ENCODE peak calls at places on chromosomes 5 and 9, in four cellular contexts. One of them, this sample, is unnamed.

GRCh38 chr5:13574634-13575033 is 369.9 kb downstream of the DNAH5 start:
- DNase-seq in endodermal cell: no peak
- DNase-seq in CD8-positive, alpha-beta T cell: no peak
- DNase-seq in AG04450: no peak
- DNase-seq in this sample: no peak

GRCh38 chr9:101479337-101480045 is 43.9 kb upstream of the ALDOB start:
- DNase-seq in CD8-positive, alpha-beta T cell: no peak
- DNase-seq in AG04450: no peak
- DNase-seq in endodermal cell: no peak
- DNase-seq in this sample: no peak

GRCh38 chr9:124045076-124045829 is 33.7 kb downstream of the LHX2 start:
- DNase-seq in AG04450: no peak
- DNase-seq in CD8-positive, alpha-beta T cell: no peak
- DNase-seq in endodermal cell: peak; percentile 75
- DNase-seq in this sample: peak; percentile 78

GRCh38 chr9:21324040-21324439 is 11.2 kb downstream of the KLHL9 start:
- DNase-seq in AG04450: no peak
- DNase-seq in CD8-positive, alpha-beta T cell: no peak
- DNase-seq in endodermal cell: no peak
- DNase-seq in this sample: no peak

GRCh38 chr9:129630967-129631672 is 5.2 kb downstream of the NTMT1 start:
- DNase-seq in endodermal cell: no peak
- DNase-seq in CD8-positive, alpha-beta T cell: no peak
- DNase-seq in AG04450: no peak
- DNase-seq in this sample: peak; percentile 61

GRCh38 chr5:94847019-94847418 is 228.6 kb downstream of the SLF1 start:
- DNase-seq in endodermal cell: no peak
- DNase-seq in CD8-positive, alpha-beta T cell: no peak
- DNase-seq in AG04450: no peak
- DNase-seq in this sample: no peak

GRCh38 chr5:6686916-6687409 is 26.3 kb upstream of the TENT4A start:
- DNase-seq in CD8-positive, alpha-beta T cell: no peak
- DNase-seq in endodermal cell: peak; percentile 86
- DNase-seq in AG04450: no peak
- DNase-seq in this sample: no peak

GRCh38 chr5:52693279-52693678 is 94.4 kb upstream of the ITGA1 start:
- DNase-seq in AG04450: no peak
- DNase-seq in endodermal cell: peak; percentile 69
- DNase-seq in CD8-positive, alpha-beta T cell: no peak
- DNase-seq in this sample: peak; percentile 54

GRCh38 chr5:58582004-58582403 is 871 bp upstream of the RAB3C start:
- DNase-seq in endodermal cell: peak; percentile 78
- DNase-seq in CD8-positive, alpha-beta T cell: no peak
- DNase-seq in AG04450: no peak
- DNase-seq in this sample: no peak

GRCh38 chr5:36459191-36460135 is 146.9 kb upstream of the SLC1A3 start:
- DNase-seq in CD8-positive, alpha-beta T cell: no peak
- DNase-seq in endodermal cell: peak; percentile 68
- DNase-seq in AG04450: no peak
- DNase-seq in this sample: no peak

GRCh38 chr9:2815661-2816060 is 28.2 kb downstream of the PUM3 start:
- DNase-seq in CD8-positive, alpha-beta T cell: no peak
- DNase-seq in AG04450: no peak
- DNase-seq in endodermal cell: no peak
- DNase-seq in this sample: no peak

GRCh38 chr5:147167529-147167928 is 67.3 kb upstream of the STK32A start:
- DNase-seq in CD8-positive, alpha-beta T cell: no peak
- DNase-seq in endodermal cell: no peak
- DNase-seq in AG04450: no peak
- DNase-seq in this sample: no peak

GRCh38 chr5:82735160-82735789 is 341.9 kb downstream of the TMEM167A start:
- DNase-seq in CD8-positive, alpha-beta T cell: no peak
- DNase-seq in endodermal cell: no peak
- DNase-seq in AG04450: no peak
- DNase-seq in this sample: no peak

GRCh38 chr9:112271466-112272098 is 61.8 kb downstream of the PTBP3 start:
- DNase-seq in endodermal cell: no peak
- DNase-seq in CD8-positive, alpha-beta T cell: no peak
- DNase-seq in AG04450: no peak
- DNase-seq in this sample: no peak

GRCh38 chr9:127263664-127264063 is 910 bp upstream of the GARNL3 start:
- DNase-seq in CD8-positive, alpha-beta T cell: no peak
- DNase-seq in endodermal cell: no peak
- DNase-seq in AG04450: no peak
- DNase-seq in this sample: no peak

GRCh38 chr9:138020120-138020794 is 142.7 kb downstream of the CACNA1B start:
- DNase-seq in AG04450: no peak
- DNase-seq in endodermal cell: peak; percentile 46
- DNase-seq in CD8-positive, alpha-beta T cell: no peak
- DNase-seq in this sample: no peak

GRCh38 chr5:1404062-1404461 is 41.2 kb downstream of the SLC6A3 start:
- DNase-seq in CD8-positive, alpha-beta T cell: no peak
- DNase-seq in AG04450: no peak
- DNase-seq in endodermal cell: no peak
- DNase-seq in this sample: no peak

GRCh38 chr5:135718151-135718550 is 116.3 kb upstream of the SLC25A48 start:
- DNase-seq in AG04450: no peak
- DNase-seq in CD8-positive, alpha-beta T cell: no peak
- DNase-seq in endodermal cell: no peak
- DNase-seq in this sample: no peak

GRCh38 chr9:21873540-21874221 is 71.2 kb downstream of the MTAP start:
- DNase-seq in CD8-positive, alpha-beta T cell: no peak
- DNase-seq in AG04450: no peak
- DNase-seq in endodermal cell: no peak
- DNase-seq in this sample: no peak

GRCh38 chr5:168295574-168296201 is 4.2 kb downstream of the WWC1 start:
- DNase-seq in AG04450: peak; percentile 46
- DNase-seq in endodermal cell: peak; percentile 93
- DNase-seq in CD8-positive, alpha-beta T cell: no peak
- DNase-seq in this sample: no peak

GRCh38 chr5:59039296-59040006 is 456.6 kb downstream of the RAB3C start:
- DNase-seq in AG04450: no peak
- DNase-seq in endodermal cell: peak; percentile 86
- DNase-seq in CD8-positive, alpha-beta T cell: peak; percentile 83
- DNase-seq in this sample: peak; percentile 50

GRCh38 chr9:117314021-117314420 is 100.8 kb downstream of the ASTN2 start:
- DNase-seq in CD8-positive, alpha-beta T cell: no peak
- DNase-seq in endodermal cell: no peak
- DNase-seq in AG04450: no peak
- DNase-seq in this sample: no peak

GRCh38 chr9:87887151-87887505 is 4.5 kb downstream of the SPATA31E1 start:
- DNase-seq in endodermal cell: no peak
- DNase-seq in CD8-positive, alpha-beta T cell: no peak
- DNase-seq in AG04450: no peak
- DNase-seq in this sample: no peak

GRCh38 chr5:77693913-77694312 is 55.4 kb upstream of the OTP start:
- DNase-seq in AG04450: no peak
- DNase-seq in CD8-positive, alpha-beta T cell: no peak
- DNase-seq in endodermal cell: no peak
- DNase-seq in this sample: no peak

GRCh38 chr9:130663258-130664171 is 879 bp upstream of the PRDM12 start:
- DNase-seq in CD8-positive, alpha-beta T cell: no peak
- DNase-seq in endodermal cell: peak; percentile 79
- DNase-seq in AG04450: no peak
- DNase-seq in this sample: no peak

GRCh38 chr9:130662927-130663257 is 1.5 kb upstream of the PRDM12 start:
- DNase-seq in AG04450: no peak
- DNase-seq in endodermal cell: peak; percentile 75
- DNase-seq in CD8-positive, alpha-beta T cell: no peak
- DNase-seq in this sample: no peak

GRCh38 chr9:130665029-130665430 is 636 bp downstream of the PRDM12 start:
- DNase-seq in AG04450: no peak
- DNase-seq in endodermal cell: no peak
- DNase-seq in CD8-positive, alpha-beta T cell: no peak
- DNase-seq in this sample: no peak

GRCh38 chr9:130665431-130666392 is 1.3 kb downstream of the PRDM12 start:
- DNase-seq in CD8-positive, alpha-beta T cell: no peak
- DNase-seq in AG04450: no peak
- DNase-seq in endodermal cell: peak; percentile 79
- DNase-seq in this sample: no peak

GRCh38 chr9:130664191-130665028 is at the start of gene PRDM12:
- DNase-seq in AG04450: no peak
- DNase-seq in endodermal cell: peak; percentile 79
- DNase-seq in CD8-positive, alpha-beta T cell: no peak
- DNase-seq in this sample: no peak
- H3K4me3 ChIP-seq in AG04450: no peak within 1 kb of the TSS
- H3K4me3 ChIP-seq in endodermal cell: no peak within 1 kb of the TSS
- H3K4me3 ChIP-seq in CD8-positive, alpha-beta T cell: peak within 1 kb of the TSS; percentile 33
- H3K4me3 ChIP-seq in this sample: no peak within 1 kb of the TSS

DNA sequence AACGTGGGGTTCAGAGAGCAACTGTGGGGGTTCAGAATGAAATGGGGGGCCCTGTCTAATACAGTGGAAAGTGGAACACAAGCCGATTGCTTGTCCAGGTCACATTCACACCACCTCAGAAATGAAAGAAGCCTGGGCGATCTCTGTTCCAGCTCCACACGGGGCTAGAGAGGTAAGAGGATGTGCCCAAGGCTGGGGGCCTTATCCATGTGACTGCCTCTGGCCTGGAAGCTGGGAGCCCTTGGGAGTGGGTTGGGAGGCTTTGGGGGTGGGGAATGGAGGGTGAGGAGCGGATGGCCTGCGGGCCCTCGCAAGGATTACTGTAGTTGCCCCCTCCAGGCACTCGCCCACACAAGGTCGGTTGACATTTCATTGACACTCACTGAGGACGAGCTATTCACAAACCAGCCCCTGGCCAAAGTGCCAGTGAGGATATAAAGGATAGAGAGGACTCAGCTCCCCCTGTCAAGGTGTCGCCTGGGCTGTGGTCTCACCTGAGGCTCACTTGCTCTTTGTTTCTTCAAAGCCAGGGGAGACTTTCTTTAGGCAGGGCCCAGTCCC is 86.7 kb downstream of the LIFR start:
- DNase-seq in CD8-positive, alpha-beta T cell: no peak
- DNase-seq in AG04450: no peak
- DNase-seq in endodermal cell: no peak
- DNase-seq in this sample: no peak
- H3K27ac ChIP-seq in CD8-positive, alpha-beta T cell: no peak overlapping the region
- H3K27ac ChIP-seq in AG04450: no peak overlapping the region
- H3K27ac ChIP-seq in endodermal cell: no peak overlapping the region
- H3K27ac ChIP-seq in this sample: peak overlapping the region; percentile 81

DNA sequence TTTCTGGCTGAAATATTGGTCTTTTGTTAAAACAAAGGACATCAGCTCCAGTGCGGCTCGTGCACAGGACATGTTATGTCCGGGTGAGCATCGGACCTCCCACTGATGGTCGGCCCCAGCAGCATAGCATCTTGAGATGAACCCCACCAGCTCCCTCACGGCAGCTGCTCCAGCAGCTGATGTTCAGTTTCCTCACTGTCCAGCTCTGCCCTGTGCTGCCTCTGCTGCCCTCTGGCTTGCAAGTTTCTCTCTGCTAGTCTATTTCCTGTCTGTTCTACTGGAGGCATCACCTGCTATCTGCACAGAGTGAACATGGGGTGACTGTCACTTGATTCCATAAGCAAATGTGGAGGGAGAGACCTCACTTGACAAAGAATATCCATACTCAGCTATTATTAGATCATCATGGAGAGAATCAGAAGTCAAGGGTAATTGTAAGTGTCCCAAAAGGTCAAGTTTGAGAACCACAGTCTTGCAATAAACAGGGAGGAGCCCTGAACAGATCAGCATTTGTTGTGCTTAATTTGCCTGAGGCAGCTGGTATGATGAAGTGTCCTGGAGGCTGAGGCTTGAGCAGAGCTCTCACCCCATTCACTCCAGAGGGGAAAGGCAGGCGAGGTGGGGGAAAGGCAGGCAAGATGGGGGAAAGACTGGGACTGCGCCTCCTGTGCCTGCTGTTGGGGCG is 702.8 kb downstream of the SEMA5A start:
- DNase-seq in CD8-positive, alpha-beta T cell: no peak
- DNase-seq in endodermal cell: no peak
- DNase-seq in AG04450: no peak
- DNase-seq in this sample: no peak
- TF ChIP-seq CTCF in CD8-positive, alpha-beta T cell: no peak
- TF ChIP-seq CTCF in endodermal cell: peak; percentile 62
- TF ChIP-seq CTCF in AG04450: peak; percentile 66
- TF ChIP-seq CTCF in this sample: no peak

GRCh38 chr5:127519527-127519926 is 2.1 kb downstream of the PRRC1 start:
- DNase-seq in AG04450: no peak
- DNase-seq in endodermal cell: no peak
- DNase-seq in CD8-positive, alpha-beta T cell: no peak
- DNase-seq in this sample: no peak
- H3K4me3 ChIP-seq in AG04450: peak overlapping the region; percentile 96
- H3K4me3 ChIP-seq in endodermal cell: peak overlapping the region; percentile 96
- H3K4me3 ChIP-seq in CD8-positive, alpha-beta T cell: no peak overlapping the region
- H3K4me3 ChIP-seq in this sample: no peak overlapping the region

GRCh38 chr5:145938699-145939531 is 2.5 kb downstream of the SH3RF2 start:
- DNase-seq in endodermal cell: no peak
- DNase-seq in AG04450: no peak
- DNase-seq in CD8-positive, alpha-beta T cell: no peak
- DNase-seq in this sample: no peak

GRCh38 chr5:145934276-145934675 is 2.1 kb upstream of the SH3RF2 start:
- DNase-seq in endodermal cell: peak; percentile 7
- DNase-seq in AG04450: no peak
- DNase-seq in CD8-positive, alpha-beta T cell: no peak
- DNase-seq in this sample: no peak

GRCh38 chr5:145939532-145940065 is 3.2 kb downstream of the SH3RF2 start:
- DNase-seq in CD8-positive, alpha-beta T cell: no peak
- DNase-seq in AG04450: no peak
- DNase-seq in endodermal cell: peak; percentile 50
- DNase-seq in this sample: no peak

GRCh38 chr5:145936401-145937131 is at the start of gene SH3RF2:
- DNase-seq in CD8-positive, alpha-beta T cell: no peak
- DNase-seq in AG04450: peak; percentile 36
- DNase-seq in endodermal cell: peak; percentile 98
- DNase-seq in this sample: peak; percentile 40

DNA sequence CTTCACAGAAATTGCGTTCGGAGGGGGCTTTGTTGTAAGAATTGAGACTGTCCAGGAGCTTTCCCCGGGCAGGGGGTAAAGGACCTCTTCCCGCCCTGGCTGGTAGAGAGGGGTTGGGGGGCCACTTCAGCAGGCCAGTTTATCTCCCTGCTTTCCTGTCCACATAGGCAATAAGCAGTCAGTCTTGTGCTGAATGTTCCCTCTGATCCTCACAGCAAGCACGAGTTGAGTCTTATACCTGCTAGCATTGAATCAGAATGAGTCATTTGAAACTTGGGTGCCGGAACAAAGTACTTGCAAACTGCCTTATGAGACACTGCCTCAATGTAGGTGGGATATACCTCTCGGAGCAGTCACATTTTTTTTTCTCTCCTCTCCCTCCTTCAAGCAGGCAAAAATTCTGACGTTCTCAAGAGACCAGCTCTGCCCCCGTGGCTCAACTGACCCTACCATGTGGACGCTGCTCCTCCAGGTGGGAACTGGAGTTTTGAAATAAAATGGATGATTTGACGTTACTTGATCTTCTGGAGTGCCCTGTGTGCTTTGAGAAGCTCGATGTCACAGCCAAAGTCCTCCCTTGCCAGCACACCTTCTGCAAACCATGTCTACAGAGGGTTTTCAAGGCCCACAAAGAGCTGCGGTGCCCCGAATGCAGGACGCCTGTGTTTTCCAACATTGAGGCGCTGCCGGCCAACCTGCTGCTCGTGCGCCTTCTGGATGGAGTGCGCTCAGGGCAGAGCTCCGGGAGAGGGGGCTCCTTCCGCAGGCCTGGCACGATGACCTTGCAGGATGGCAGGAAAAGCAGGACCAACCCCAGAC is 1.3 kb downstream of the SH3RF2 start:
- DNase-seq in AG04450: no peak
- DNase-seq in CD8-positive, alpha-beta T cell: no peak
- DNase-seq in endodermal cell: peak; percentile 78
- DNase-seq in this sample: no peak
- H3K27ac ChIP-seq in AG04450: no peak overlapping the region
- H3K27ac ChIP-seq in CD8-positive, alpha-beta T cell: no peak overlapping the region
- H3K27ac ChIP-seq in endodermal cell: no peak overlapping the region
- H3K27ac ChIP-seq in this sample: no peak overlapping the region